ENCODE peak calls at places on chromosome 15, in six cellular contexts. O is CD8-positive, alpha-beta memory T cell; Y is brain microvascular endothelial cell; L is fibroblast of lung; G is lower leg skin; F is right cardiac atrium. M is an unnamed sample.

GRCh38 chr15:51796777-51797474 is 32.5 kb upstream of the TMOD3 start:
- DNase-seq in G (no peak), O (no peak), L (no peak), Y (peak; percentile 6), F (no peak), M (no peak)

GRCh38 chr15:40388941-40389823 is 6.7 kb downstream of the KNSTRN start:
- DNase-seq in L (no peak), G (no peak), Y (no peak), F (no peak), O (no peak), M (no peak)

GRCh38 chr15:100093211-100094126 is 248.3 kb downstream of the ADAMTS17 start:
- DNase-seq in Y (peak; percentile 87), O (no peak), F (no peak), L (peak; percentile 90), G (no peak), M (no peak)

GRCh38 chr15:77517579-77517978 is 96.9 kb downstream of the HMG20A start:
- DNase-seq in F (no peak), G (no peak), Y (no peak), L (no peak), O (no peak), M (no peak)

GRCh38 chr15:74709011-74709410 is 13.2 kb upstream of the EDC3 start:
- DNase-seq in F (no peak), G (no peak), L (no peak), Y (no peak), O (no peak), M (no peak)

GRCh38 chr15:100438570-100438969 is 90.2 kb downstream of the CERS3 start:
- DNase-seq in Y (peak; percentile 45), L (peak; percentile 12), O (no peak), F (peak; percentile 93), G (peak; percentile 70), M (no peak)

GRCh38 chr15:73437541-73438109 is 5.3 kb upstream of the REC114 start:
- DNase-seq in Y (no peak), O (no peak), L (no peak), F (no peak), G (no peak), M (no peak)

GRCh38 chr15:45203182-45203581 is 15.4 kb upstream of the SHF start:
- DNase-seq in G (no peak), F (peak; percentile 81), L (no peak), Y (no peak), O (no peak), M (no peak)

GRCh38 chr15:34246276-34247010 is 21.6 kb downstream of the EMC4 start:
- DNase-seq in F (no peak), L (no peak), Y (no peak), G (no peak), O (no peak), M (no peak)

GRCh38 chr15:40744810-40745152 is 10.3 kb downstream of the RMDN3 start:
- DNase-seq in L (no peak), O (no peak), Y (no peak), G (no peak), F (no peak), M (no peak)

GRCh38 chr15:46442196-46442595 is 807.4 kb downstream of the SQOR start:
- DNase-seq in F (no peak), Y (no peak), L (peak; percentile 48), O (no peak), G (peak; percentile 12), M (no peak)

GRCh38 chr15:65369148-65369547 is 8.7 kb downstream of the IGDCC3 start:
- DNase-seq in G (no peak), L (no peak), Y (no peak), O (no peak), F (no peak), M (no peak)

GRCh38 chr15:85150130-85150480 is 168.4 kb downstream of the PDE8A start:
- DNase-seq in G (no peak), O (no peak), F (no peak), L (no peak), Y (no peak), M (no peak)

GRCh38 chr15:40382580-40383456 is at the start of gene KNSTRN:
- DNase-seq in G (peak; percentile 92), Y (peak; percentile 93), L (peak; percentile 91), O (peak; percentile 94), F (peak; percentile 97), M (peak; percentile 67)

GRCh38 chr15:66927326-66928077 is 137.9 kb upstream of the SMAD3 start:
- DNase-seq in F (peak; percentile 48), Y (no peak), L (no peak), O (no peak), G (no peak), M (no peak)

GRCh38 chr15:66802087-66803001 is 100.3 kb downstream of the SMAD6 start:
- DNase-seq in F (no peak), Y (peak; percentile 31), G (no peak), O (no peak), L (peak; percentile 76), M (no peak)

GRCh38 chr15:66498501-66499386 is 1.2 kb upstream of the SNAPC5 start:
- DNase-seq in L (peak; percentile 21), O (no peak), Y (no peak), G (no peak), F (no peak), M (no peak)

GRCh38 chr15:64749167-64749566 is 26.2 kb downstream of the RBPMS2 start:
- DNase-seq in L (peak; percentile 84), G (no peak), O (no peak), Y (peak; percentile 10), F (no peak), M (peak; percentile 23)

GRCh38 chr15:56356616-56357015 is 8.6 kb upstream of the TEX9 start:
- DNase-seq in O (no peak), Y (peak; percentile 17), G (no peak), L (peak; percentile 77), F (no peak), M (no peak)

GRCh38 chr15:47897525-47897924 is 180.2 kb downstream of the SEMA6D start:
- DNase-seq in O (no peak), Y (no peak), F (no peak), L (no peak), G (no peak), M (no peak)

GRCh38 chr15:86915811-86916331 is 836.2 kb downstream of the AGBL1 start:
- DNase-seq in L (peak; percentile 72), Y (peak; percentile 37), O (no peak), F (no peak), G (no peak), M (peak; percentile 9)

GRCh38 chr15:43106486-43106829 is 620 bp upstream of the UBR1 start:
- DNase-seq in G (no peak), F (no peak), L (no peak), O (no peak), Y (no peak), M (no peak)

GRCh38 chr15:70447927-70448698 is 315.2 kb downstream of the UACA start:
- DNase-seq in Y (no peak), F (peak; percentile 81), L (peak; percentile 29), O (peak; percentile 66), G (no peak), M (no peak)

GRCh38 chr15:78212008-78212407 is 22.4 kb downstream of the ACSBG1 start:
- DNase-seq in G (no peak), F (no peak), L (no peak), O (no peak), Y (no peak), M (no peak)

GRCh38 chr15:51334011-51334426 is 4.4 kb downstream of the CYP19A1 start:
- DNase-seq in Y (no peak), G (no peak), F (no peak), L (peak; percentile 30), O (no peak), M (no peak)

GRCh38 chr15:74788716-74789151 is 6.9 kb downstream of the CSK start:
- DNase-seq in Y (no peak), L (no peak), O (peak; percentile 82), F (peak; percentile 54), G (no peak), M (no peak)

GRCh38 chr15:48682949-48683651 is 37.6 kb upstream of the FBN1 start:
- DNase-seq in O (no peak), L (peak; percentile 42), Y (peak; percentile 74), F (peak; percentile 85), G (peak; percentile 31), M (no peak)

GRCh38 chr15:35139822-35140221 is 54.7 kb upstream of the NANOGP8 start:
- DNase-seq in O (no peak), G (no peak), L (no peak), F (no peak), Y (no peak), M (no peak)

GRCh38 chr15:68526269-68526668 is 52.5 kb upstream of the CORO2B start:
- DNase-seq in G (no peak), Y (peak; percentile 56), F (no peak), L (peak; percentile 89), O (no peak), M (no peak)

GRCh38 chr15:76065267-76065666 is 5.5 kb downstream of the TMEM266 start:
- DNase-seq in L (no peak), F (no peak), G (no peak), Y (no peak), O (no peak), M (no peak)

GRCh38 chr15:69444686-69445085 is 7.9 kb upstream of the RPLP1 start:
- DNase-seq in G (no peak), F (no peak), L (no peak), O (no peak), Y (no peak), M (no peak)

GRCh38 chr15:80550219-80550909 is 144.7 kb upstream of the ABHD17C start:
- DNase-seq in G (no peak), O (no peak), Y (peak; percentile 95), L (peak; percentile 100), F (no peak), M (peak; percentile 89)

GRCh38 chr15:83092309-83092976 is 15.0 kb upstream of the TM6SF1 start:
- DNase-seq in F (peak; percentile 76), Y (peak; percentile 77), O (no peak), G (peak; percentile 59), L (peak; percentile 59), M (no peak)
- H3K4me3 ChIP-seq in F (no peak overlapping the region), Y (no peak overlapping the region), O (no peak overlapping the region), G (no peak overlapping the region), L (no peak overlapping the region), M (no peak overlapping the region)

GRCh38 chr15:37756407-37756806 is 178.0 kb upstream of the TMCO5A start:
- DNase-seq in O (no peak), F (no peak), L (no peak), G (no peak), Y (no peak), M (no peak)

DNA sequence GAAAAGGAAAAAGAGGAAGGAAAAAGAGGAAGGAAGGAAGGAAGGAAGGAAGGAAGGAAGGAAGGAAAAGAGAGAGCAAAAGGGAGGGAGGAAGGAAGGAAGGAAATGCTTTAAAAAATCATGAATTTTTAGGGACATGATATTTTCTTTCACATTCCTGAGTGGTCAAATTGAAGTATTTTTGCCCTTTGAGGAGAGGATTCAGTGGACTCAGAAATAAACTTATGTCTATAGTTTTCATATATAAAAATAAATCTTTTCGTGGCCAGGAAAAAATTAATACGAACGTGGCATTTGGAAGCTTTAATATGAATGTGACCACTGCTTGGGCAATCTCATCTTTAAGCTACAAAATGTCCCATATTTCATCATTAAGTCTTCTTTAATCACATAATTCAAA is 183.0 kb upstream of the TMCO5A start:
- DNase-seq in O (no peak), Y (no peak), G (no peak), L (no peak), F (no peak), M (no peak)
- H3K4me3 ChIP-seq in O (no peak overlapping the region), Y (no peak overlapping the region), G (no peak overlapping the region), L (no peak overlapping the region), F (no peak overlapping the region), M (no peak overlapping the region)

GRCh38 chr15:59438891-59439290 is 905 bp downstream of the FAM81A start:
- DNase-seq in L (no peak), O (no peak), G (no peak), F (peak; percentile 60), Y (no peak), M (no peak)
- H3K4me3 ChIP-seq in L (no peak overlapping the region), O (no peak overlapping the region), G (no peak overlapping the region), F (no peak overlapping the region), Y (no peak overlapping the region), M (no peak overlapping the region)

GRCh38 chr15:82952156-82953081 is at the start of gene HOMER2:
- DNase-seq in F (peak; percentile 78), Y (no peak), O (no peak), G (no peak), L (peak; percentile 31), M (no peak)
- H3K4me3 ChIP-seq in F (peak within 1 kb of the TSS; percentile 97), Y (peak within 1 kb of the TSS; percentile 40), O (no peak within 1 kb of the TSS), G (peak within 1 kb of the TSS; percentile 42), L (peak within 1 kb of the TSS; percentile 29), M (peak within 1 kb of the TSS; percentile 48)